ENCODE peak calls at places on chromosome 4, in four cellular contexts. S is stimulated activated CD4-positive, alpha-beta T cell treated with anti-CD3 and anti-CD28 coated beads, Interleukin-4, amount 100 ng/mL, for 1 hour; X is left ventricle myocardium inferior; V is NCI-H1436. Z is an unnamed sample.

GRCh38 chr4:184653650-184654049 is 4.1 kb downstream of the PRIMPOL start:
- DNase-seq in V (no peak), S (no peak), X (no peak), Z (no peak)

GRCh38 chr4:104758574-104758973 is 263.9 kb upstream of the CXXC4 start:
- DNase-seq in X (no peak), V (no peak), S (no peak), Z (no peak)

GRCh38 chr4:3365871-3366842 is 73.3 kb downstream of the RGS12 start:
- DNase-seq in S (no peak), X (no peak), V (no peak), Z (peak; percentile 78)

GRCh38 chr4:181272427-181272826 is 970.8 kb upstream of the TENM3 start:
- DNase-seq in X (no peak), S (no peak), V (no peak), Z (no peak)

GRCh38 chr4:138562544-138562961 is 320.4 kb upstream of the SLC7A11 start:
- DNase-seq in S (no peak), X (no peak), V (no peak), Z (peak; percentile 68)

GRCh38 chr4:151804821-151805220 is 44.0 kb upstream of the GATB start:
- DNase-seq in V (no peak), S (no peak), X (no peak), Z (peak; percentile 17)

GRCh38 chr4:164977243-164978164 is at the start of gene TRIM61:
- DNase-seq in V (no peak), X (peak; percentile 74), S (peak; percentile 41), Z (peak; percentile 72)

GRCh38 chr4:71113294-71113693 is 119.8 kb downstream of the DCK start:
- DNase-seq in X (no peak), S (no peak), V (no peak), Z (no peak)

GRCh38 chr4:129246850-129247542 is 151.0 kb downstream of the C4orf33 start:
- DNase-seq in V (peak; percentile 91), S (no peak), X (no peak), Z (no peak)

GRCh38 chr4:40334591-40335507 is at the start of gene CHRNA9:
- DNase-seq in V (no peak), S (no peak), X (no peak), Z (no peak)

GRCh38 chr4:146548443-146548842 is 26.7 kb upstream of the SLC10A7 start:
- DNase-seq in V (no peak), X (no peak), S (no peak), Z (no peak)

GRCh38 chr4:25095756-25096552 is 64.3 kb downstream of the SEPSECS start:
- DNase-seq in V (no peak), S (no peak), X (no peak), Z (no peak)

GRCh38 chr4:98260579-98261290 is 449 bp upstream of the RAP1GDS1 start:
- DNase-seq in X (peak; percentile 96), V (peak; percentile 93), S (peak; percentile 95), Z (peak; percentile 99)

GRCh38 chr4:2714071-2714770 is 41.9 kb downstream of the TNIP2 start:
- DNase-seq in X (peak; percentile 26), S (peak; percentile 40), V (peak; percentile 40), Z (peak; percentile 38)

GRCh38 chr4:98261291-98262271 is at the start of gene RAP1GDS1:
- DNase-seq in S (peak; percentile 36), X (peak; percentile 30), V (peak; percentile 32), Z (peak; percentile 85)

GRCh38 chr4:11427201-11427996 is 1.3 kb downstream of the HS3ST1 start:
- DNase-seq in S (no peak), V (no peak), X (no peak), Z (peak; percentile 65)

GRCh38 chr4:23337292-23337691 is 552.6 kb downstream of the PPARGC1A start:
- DNase-seq in S (no peak), X (no peak), V (no peak), Z (no peak)

GRCh38 chr4:67717586-67717985 is 16.6 kb upstream of the UBA6 start:
- DNase-seq in X (no peak), S (no peak), V (no peak), Z (no peak)

GRCh38 chr4:54794033-54794432 is 136.3 kb downstream of the KIT start:
- DNase-seq in X (no peak), V (no peak), S (no peak), Z (no peak)

GRCh38 chr4:8267077-8267476 is 2.5 kb upstream of the HTRA3 start:
- DNase-seq in S (peak; percentile 11), V (no peak), X (peak; percentile 87), Z (peak; percentile 98)

GRCh38 chr4:161314371-161314770 is 849.4 kb downstream of the FSTL5 start:
- DNase-seq in X (no peak), S (no peak), V (no peak), Z (no peak)

GRCh38 chr4:112322866-112323265 is 25.7 kb downstream of the ALPK1 start:
- DNase-seq in S (no peak), X (no peak), V (no peak), Z (no peak)

GRCh38 chr4:137390141-137390540 is 142.2 kb downstream of the PCDH18 start:
- DNase-seq in V (no peak), S (no peak), X (no peak), Z (no peak)

GRCh38 chr4:123232439-123232838 is 164.2 kb upstream of the SPRY1 start:
- DNase-seq in X (no peak), S (no peak), V (no peak), Z (no peak)

GRCh38 chr4:33837043-33837442 is 2407.3 kb downstream of the ARAP2 start:
- DNase-seq in V (no peak), S (no peak), X (no peak), Z (no peak)

GRCh38 chr4:84753318-84753972 is 170.5 kb downstream of the CDS1 start:
- DNase-seq in X (no peak), V (no peak), S (no peak), Z (no peak)

GRCh38 chr4:835148-836002 is 9.4 kb upstream of the CPLX1 start:
- DNase-seq in S (no peak), X (peak; percentile 70), V (no peak), Z (peak; percentile 83)

GRCh38 chr4:168183717-168184571 is 91.6 kb downstream of the ANXA10 start:
- DNase-seq in X (no peak), V (peak; percentile 13), S (no peak), Z (peak; percentile 44)

GRCh38 chr4:125070869-125071268 is 243.9 kb upstream of the FAT4 start:
- DNase-seq in X (no peak), V (no peak), S (no peak), Z (no peak)

GRCh38 chr4:89283975-89284556 is 23.5 kb downstream of the GPRIN3 start:
- DNase-seq in V (no peak), S (no peak), X (no peak), Z (peak; percentile 29)

GRCh38 chr4:155809835-155810234 is 51.0 kb downstream of the GUCY1B1 start:
- DNase-seq in X (no peak), S (no peak), V (peak; percentile 2), Z (peak; percentile 38)

GRCh38 chr4:83603130-83603529 is 67.2 kb downstream of the GPAT3 start:
- DNase-seq in V (no peak), S (no peak), X (no peak), Z (no peak)

GRCh38 chr4:74376888-74377483 is 12.0 kb downstream of the EREG start:
- DNase-seq in S (no peak), V (no peak), X (no peak), Z (no peak)

GRCh38 chr4:41215155-41215554 is 813 bp upstream of the APBB2 start:
- DNase-seq in V (no peak), S (no peak), X (no peak), Z (no peak)

GRCh38 chr4:104451573-104451972 is 43.1 kb downstream of the CXXC4 start:
- DNase-seq in V (peak; percentile 36), X (no peak), S (no peak), Z (no peak)

GRCh38 chr4:134160211-134160610 is 41.4 kb downstream of the PABPC4L start:
- DNase-seq in X (no peak), V (no peak), S (no peak), Z (no peak)